ENCODE peak calls at places on chromosomes 1 and 21, in six cellular contexts. G is Calu3, Q is ovary, V is EL, C is NCI-H2081, A is germinal center. Y is an unnamed sample.

GRCh38 chr1:164311376-164311775 is 247.6 kb upstream of the PBX1 start:
- DNase-seq in V (no peak), A (no peak), C (no peak), Q (no peak), G (no peak), Y (no peak)

GRCh38 chr1:32351077-32351858 is 11.0 kb downstream of the FAM229A start:
- DNase-seq in Q (peak; percentile 95), A (peak; percentile 97), C (peak; percentile 97), V (peak; percentile 94), G (peak; percentile 97), Y (peak; percentile 79)

GRCh38 chr21:36891692-36892091 is 74.8 kb downstream of the HLCS start:
- DNase-seq in G (no peak), C (no peak), Q (no peak), V (no peak), A (no peak), Y (no peak)

GRCh38 chr1:14487671-14488070 is 110.8 kb upstream of the KAZN start:
- DNase-seq in G (no peak), Q (no peak), V (peak; percentile 34), A (no peak), C (no peak), Y (no peak)

GRCh38 chr1:203142684-203143408 is 15.3 kb downstream of the ADORA1 start:
- DNase-seq in A (no peak), C (peak; percentile 99), G (no peak), V (no peak), Q (no peak), Y (peak; percentile 42)

GRCh38 chr1:156144747-156145146 is 8.6 kb upstream of the SEMA4A start:
- DNase-seq in A (no peak), G (no peak), Q (no peak), C (no peak), V (no peak), Y (no peak)

GRCh38 chr21:42845296-42845965 is 33.9 kb downstream of the WDR4 start:
- DNase-seq in C (no peak), V (no peak), A (no peak), G (no peak), Q (peak; percentile 12), Y (no peak)

GRCh38 chr1:98046031-98046641 is 125.3 kb upstream of the DPYD start:
- DNase-seq in C (peak; percentile 46), V (peak; percentile 71), G (peak; percentile 26), Q (no peak), A (no peak), Y (peak; percentile 42)

GRCh38 chr1:186605762-186606350 is 74.4 kb downstream of the PTGS2 start:
- DNase-seq in G (peak; percentile 76), C (peak; percentile 56), V (peak; percentile 62), Q (no peak), A (no peak), Y (peak; percentile 8)

GRCh38 chr1:160954158-160955104 is at the start of gene ITLN2:
- DNase-seq in C (peak; percentile 35), Q (peak; percentile 28), V (peak; percentile 36), G (peak; percentile 69), A (peak; percentile 76), Y (no peak)

GRCh38 chr1:20279507-20279906 is 11.2 kb upstream of the VWA5B1 start:
- DNase-seq in V (peak; percentile 88), A (no peak), C (no peak), Q (no peak), G (peak; percentile 12), Y (no peak)

GRCh38 chr1:34824817-34825454 is 32.1 kb downstream of the GJA4 start:
- DNase-seq in V (no peak), G (no peak), Q (no peak), A (no peak), C (no peak), Y (no peak)

Y was measured in NCI-H748 treated with DMSO at 0.1 percent for 48 hours.